ENCODE peak calls at places on chromosomes 6 and 20, in four cellular contexts. I is cardiac muscle cell, K is cardiac fibroblast, V is NCI-H460. Y is an unnamed sample.
A peak's percentile ranks its signal among the peaks of the same experiment; 100 is the strongest.

GRCh38 chr6:170245233-170245992 is 45.5 kb downstream of the DLL1 start:
- DNase-seq in K (no peak), I (no peak), V (no peak), Y (no peak)

GRCh38 chr20:45355209-45355608 is 7.0 kb upstream of the SDC4 start:
- DNase-seq in K (peak; percentile 67), I (no peak), V (no peak), Y (peak; percentile 61)

GRCh38 chr20:29873946-29874345 is 1383.5 kb upstream of the DEFB115 start:
- DNase-seq in K (peak; percentile 51), V (no peak), I (peak; percentile 23), Y (peak; percentile 51)

GRCh38 chr20:54123587-54124180 is 50.1 kb downstream of the CYP24A1 start:
- DNase-seq in K (peak; percentile 78), I (peak; percentile 23), V (no peak), Y (peak; percentile 94)

GRCh38 chr20:48716086-48716485 is 111.7 kb downstream of the PREX1 start:
- DNase-seq in I (no peak), V (no peak), K (no peak), Y (no peak)

GRCh38 chr6:163300838-163301237 is 113.7 kb upstream of the QKI start:
- DNase-seq in I (no peak), V (no peak), K (no peak), Y (no peak)

GRCh38 chr6:138454976-138455706 is 44.2 kb downstream of the NHSL1 start:
- DNase-seq in V (peak; percentile 36), I (no peak), K (no peak), Y (no peak)

GRCh38 chr20:48776306-48776705 is 51.5 kb downstream of the PREX1 start:
- DNase-seq in K (peak; percentile 74), I (no peak), V (no peak), Y (peak; percentile 94)

GRCh38 chr6:166691199-166691598 is 64.1 kb upstream of the RPS6KA2 start:
- DNase-seq in I (peak; percentile 84), V (no peak), K (peak; percentile 61), Y (no peak)

GRCh38 chr6:106799008-106799952 is 169.9 kb downstream of the QRSL1 start:
- DNase-seq in V (no peak), I (peak; percentile 34), K (peak; percentile 46), Y (peak; percentile 59)

GRCh38 chr6:166725571-166725970 is 98.5 kb upstream of the RPS6KA2 start:
- DNase-seq in V (no peak), I (no peak), K (no peak), Y (no peak)

GRCh38 chr6:40520108-40520507 is 67.1 kb downstream of the LRFN2 start:
- DNase-seq in K (no peak), I (no peak), V (no peak), Y (no peak)

GRCh38 chr6:35508027-35508426 is 4.7 kb downstream of the TULP1 start:
- DNase-seq in I (no peak), V (no peak), K (no peak), Y (no peak)

GRCh38 chr6:129590408-129591022 is 119.5 kb downstream of the ARHGAP18 start:
- DNase-seq in V (no peak), I (no peak), K (peak; percentile 27), Y (peak; percentile 76)

GRCh38 chr6:55293116-55293515 is 34.2 kb upstream of the GFRAL start:
- DNase-seq in I (peak; percentile 5), V (peak; percentile 1), K (peak; percentile 17), Y (no peak)

GRCh38 chr6:158071121-158072082 is 89.7 kb downstream of the SYNJ2 start:
- DNase-seq in I (no peak), K (no peak), V (no peak), Y (no peak)

GRCh38 chr6:65182681-65183080 is 524.3 kb downstream of the EYS start:
- DNase-seq in V (no peak), K (peak; percentile 0), I (no peak), Y (no peak)

GRCh38 chr6:62042444-62042843 is 243.6 kb downstream of the KHDRBS2 start:
- DNase-seq in K (no peak), I (peak; percentile 34), V (no peak), Y (no peak)

GRCh38 chr6:155678361-155678760 is 222.7 kb upstream of the NOX3 start:
- DNase-seq in V (no peak), I (no peak), K (no peak), Y (no peak)

GRCh38 chr6:152948150-152948768 is 34.6 kb downstream of the FBXO5 start:
- DNase-seq in V (peak; percentile 33), K (peak; percentile 66), I (peak; percentile 60), Y (peak; percentile 48)

GRCh38 chr20:61744691-61745396 is 320.8 kb downstream of the TAF4 start:
- DNase-seq in K (peak; percentile 6), I (no peak), V (no peak), Y (peak; percentile 33)